ENCODE peak calls at places on chromosomes 11 and 22, in seven cellular contexts. D is Calu3, V is Peyer's patch, I is Ammon's horn, O is NCI-H1930, E is AG04449, R is SK-N-MC. L is an unnamed sample.

GRCh38 chr22:44702479-44703219 is 645 bp downstream of the PRR5 start:
- DNase-seq in D (peak), V (peak), I (no peak), O (no peak), E (no peak), R (peak), L (no peak)

GRCh38 chr11:123558536-123559315 is 95.7 kb downstream of the SCN3B start:
- DNase-seq in D (no peak), V (no peak), I (no peak), O (no peak), E (no peak), R (no peak), L (no peak)

GRCh38 chr11:109317726-109318125 is 104.3 kb upstream of the C11orf87 start:
- DNase-seq in D (no peak), V (no peak), I (no peak), O (no peak), E (no peak), R (no peak), L (no peak)

GRCh38 chr22:42942351-42942750 is 72.6 kb downstream of the PACSIN2 start:
- DNase-seq in D (no peak), V (no peak), I (no peak), O (no peak), E (no peak), R (no peak), L (no peak)

GRCh38 chr11:20592741-20593140 is 6.7 kb upstream of the SLC6A5 start:
- DNase-seq in D (no peak), V (no peak), I (no peak), O (no peak), E (no peak), R (no peak), L (no peak)

GRCh38 chr11:115845872-115846271 is 341.7 kb upstream of the CADM1 start:
- DNase-seq in D (no peak), V (no peak), I (no peak), O (no peak), E (no peak), R (no peak), L (no peak)

GRCh38 chr22:29216011-29216872 is 10.5 kb downstream of the EMID1 start:
- DNase-seq in D (no peak), V (no peak), I (no peak), O (no peak), E (no peak), R (no peak), L (peak)

GRCh38 chr11:48034926-48035876 is 54.8 kb downstream of the PTPRJ start:
- DNase-seq in D (no peak), V (no peak), I (peak), O (no peak), E (no peak), R (no peak), L (no peak)

GRCh38 chr22:30575011-30575671 is 676 bp upstream of the GAL3ST1 start:
- DNase-seq in D (no peak), V (no peak), I (peak), O (peak), E (no peak), R (no peak), L (peak)

GRCh38 chr11:72725731-72726042 is 26.5 kb downstream of the ARAP1 start:
- DNase-seq in D (no peak), V (no peak), I (no peak), O (no peak), E (no peak), R (no peak), L (no peak)

GRCh38 chr22:31586137-31586920 is 75.7 kb downstream of the PISD start:
- DNase-seq in D (no peak), V (no peak), I (no peak), O (no peak), E (peak), R (no peak), L (no peak)

GRCh38 chr11:120172921-120173705 is 35.2 kb upstream of the TRIM29 start:
- DNase-seq in D (no peak), V (no peak), I (no peak), O (no peak), E (no peak), R (no peak), L (no peak)

GRCh38 chr22:49046546-49047305 is 780.9 kb downstream of the BRD1 start:
- DNase-seq in D (peak), V (no peak), I (peak), O (peak), E (no peak), R (no peak), L (peak)